ENCODE peak calls at places on chromosomes 2 and 18, in seven cellular contexts. K is CD8-positive, alpha-beta T cell; X is OCI-LY7; V is ascending aorta; P is uterus; F is body of pancreas; U is left ventricle myocardium inferior. W is an unnamed sample.
A peak's percentile ranks its signal among the peaks of the same experiment; 100 is the strongest.

GRCh38 chr2:65436825-65437221 is 4.4 kb upstream of the SPRED2 start:
- DNase-seq in K (no peak), F (no peak), V (no peak), U (no peak), P (no peak), X (peak; percentile 69), W (no peak)

GRCh38 chr18:79784965-79785770 is 12.6 kb upstream of the KCNG2 start:
- DNase-seq in V (no peak), P (no peak), F (no peak), K (no peak), U (no peak), X (peak; percentile 4), W (no peak)

GRCh38 chr2:131040661-131041401 is 52.4 kb downstream of the FAM168B start:
- DNase-seq in X (no peak), F (peak; percentile 82), K (no peak), P (no peak), U (no peak), V (peak; percentile 4), W (peak; percentile 19)

GRCh38 chr18:47749195-47749973 is 181.1 kb downstream of the SMAD2 start:
- DNase-seq in V (no peak), K (peak; percentile 78), U (peak; percentile 74), P (peak; percentile 79), F (peak; percentile 67), X (peak; percentile 18), W (peak; percentile 71)

GRCh38 chr2:177245010-177245422 is 19.5 kb downstream of the NFE2L2 start:
- DNase-seq in U (no peak), F (no peak), X (no peak), K (no peak), P (no peak), V (no peak), W (no peak)

GRCh38 chr2:230865766-230866703 is 1.3 kb downstream of the ITM2C start:
- DNase-seq in V (no peak), K (no peak), F (peak; percentile 47), P (peak; percentile 33), U (no peak), X (no peak), W (peak; percentile 34)

GRCh38 chr2:78418041-78418440 is 607.5 kb upstream of the REG3G start:
- DNase-seq in V (no peak), F (no peak), P (no peak), U (no peak), X (no peak), K (no peak), W (no peak)

GRCh38 chr2:100281521-100282438 is 40.5 kb downstream of the LONRF2 start:
- DNase-seq in U (no peak), X (no peak), K (no peak), P (peak; percentile 83), V (no peak), F (peak; percentile 63), W (no peak)

GRCh38 chr2:30239308-30240161 is 8.2 kb downstream of the LBH start:
- DNase-seq in V (no peak), U (peak; percentile 76), K (peak; percentile 58), P (peak; percentile 84), X (peak; percentile 78), F (peak; percentile 72), W (peak; percentile 71)

GRCh38 chr2:88913280-88913679 is 221.8 kb downstream of the RPIA start:
- DNase-seq in P (no peak), K (no peak), U (no peak), F (no peak), V (no peak), X (no peak), W (no peak)

GRCh38 chr18:57258131-57258777 is 94.1 kb upstream of the ST8SIA3 start:
- DNase-seq in K (no peak), U (no peak), F (no peak), P (no peak), X (no peak), V (no peak), W (no peak)

GRCh38 chr2:206452750-206453149 is 9.4 kb downstream of the ADAM23 start:
- DNase-seq in K (no peak), P (no peak), U (no peak), V (no peak), X (no peak), F (no peak), W (no peak)

GRCh38 chr18:74896390-74896991 is 298.8 kb downstream of the ZNF407 start:
- DNase-seq in U (no peak), P (no peak), K (peak; percentile 33), V (no peak), X (peak; percentile 13), F (peak; percentile 61), W (peak; percentile 37)

DNA sequence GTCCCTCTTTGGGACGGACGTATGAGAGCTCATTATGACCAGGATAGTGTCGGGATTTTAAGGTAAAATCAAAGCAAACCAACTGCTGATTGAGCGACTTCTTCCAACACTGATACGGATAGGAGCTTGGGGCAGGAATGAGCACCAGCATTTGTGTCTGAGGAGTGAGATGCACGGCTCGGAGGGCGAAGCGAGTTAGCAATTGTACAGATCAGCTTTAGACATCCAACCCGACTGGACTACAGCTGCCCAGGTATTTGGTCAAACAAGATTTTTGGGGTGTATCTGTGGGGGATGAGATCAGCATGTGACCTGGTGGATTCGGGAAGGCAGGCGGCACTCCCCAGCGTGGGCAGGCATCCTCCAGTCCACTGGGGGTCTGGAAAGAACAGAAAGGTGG is 76.1 kb downstream of the NDUFA10 start:
- DNase-seq in V (no peak), X (no peak), P (peak; percentile 2), K (no peak), F (no peak), U (no peak), W (no peak)
- H3K4me1 ChIP-seq in V (peaks cover 28% of the 10 kb centered on the region), X (no peaks in the 10 kb centered on the region), P (peaks cover 5% of the 10 kb centered on the region), K (peaks cover 13% of the 10 kb centered on the region), F (no peaks in the 10 kb centered on the region), U (peaks cover 32% of the 10 kb centered on the region), W (peaks cover 18% of the 10 kb centered on the region)

GRCh38 chr18:39839782-39840181 is 2115.3 kb upstream of the PIK3C3 start:
- DNase-seq in K (no peak), U (no peak), P (no peak), X (no peak), F (no peak), V (no peak), W (no peak)

GRCh38 chr18:39840406-39840805 is 2114.6 kb upstream of the PIK3C3 start:
- DNase-seq in P (no peak), K (no peak), U (no peak), X (no peak), F (no peak), V (no peak), W (no peak)

GRCh38 chr18:39841133-39842041 is 2113.6 kb upstream of the PIK3C3 start:
- DNase-seq in K (no peak), U (no peak), F (peak; percentile 44), V (no peak), X (no peak), P (no peak), W (peak; percentile 52)

GRCh38 chr18:39843546-39843945 is 2111.5 kb upstream of the PIK3C3 start:
- DNase-seq in P (no peak), K (no peak), X (no peak), V (no peak), F (no peak), U (no peak), W (no peak)

DNA sequence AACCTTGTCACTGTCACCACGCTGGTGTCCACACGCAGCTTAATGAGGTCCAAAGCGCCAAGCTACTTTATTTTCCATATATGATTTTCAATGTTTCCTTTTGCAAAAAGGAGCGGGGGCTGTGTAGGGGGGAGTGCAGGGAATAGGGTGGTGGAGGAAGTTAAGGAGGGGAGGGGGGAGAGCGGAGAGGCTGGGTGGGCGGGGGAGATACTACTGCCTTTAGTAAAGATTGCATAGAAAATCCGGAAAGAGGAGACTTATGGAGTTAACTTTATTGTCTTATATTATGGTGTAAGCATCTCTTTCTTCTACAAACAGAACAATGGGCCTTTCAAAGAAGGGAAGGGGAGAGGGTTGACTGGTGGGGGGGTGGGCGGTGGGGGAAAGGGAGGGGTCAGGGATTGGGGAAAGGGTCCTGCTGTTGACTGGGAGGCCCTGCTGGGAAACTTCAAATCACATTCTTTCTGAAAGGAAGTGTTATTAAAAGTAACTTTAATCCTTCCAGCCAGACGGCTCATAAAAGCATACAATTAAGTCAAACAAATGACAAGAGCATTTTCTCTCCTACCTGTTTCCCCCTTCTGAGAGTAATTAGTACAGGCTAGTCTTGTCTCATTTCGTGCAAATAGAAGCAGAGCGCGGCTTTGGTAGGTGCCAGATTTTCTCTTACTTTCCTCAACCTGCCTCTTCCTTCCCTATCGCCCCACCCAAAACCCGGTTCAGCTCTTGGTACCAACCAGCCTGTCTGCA is 2112.8 kb upstream of the PIK3C3 start:
- DNase-seq in V (no peak), F (no peak), K (no peak), P (no peak), U (no peak), X (no peak), W (no peak)
- H3K4me3 ChIP-seq in V (no peak overlapping the region), F (no peak overlapping the region), K (no peak overlapping the region), P (peak overlapping the region; percentile 10), U (no peak overlapping the region), X (no peak overlapping the region), W (peak overlapping the region; percentile 44)

DNA sequence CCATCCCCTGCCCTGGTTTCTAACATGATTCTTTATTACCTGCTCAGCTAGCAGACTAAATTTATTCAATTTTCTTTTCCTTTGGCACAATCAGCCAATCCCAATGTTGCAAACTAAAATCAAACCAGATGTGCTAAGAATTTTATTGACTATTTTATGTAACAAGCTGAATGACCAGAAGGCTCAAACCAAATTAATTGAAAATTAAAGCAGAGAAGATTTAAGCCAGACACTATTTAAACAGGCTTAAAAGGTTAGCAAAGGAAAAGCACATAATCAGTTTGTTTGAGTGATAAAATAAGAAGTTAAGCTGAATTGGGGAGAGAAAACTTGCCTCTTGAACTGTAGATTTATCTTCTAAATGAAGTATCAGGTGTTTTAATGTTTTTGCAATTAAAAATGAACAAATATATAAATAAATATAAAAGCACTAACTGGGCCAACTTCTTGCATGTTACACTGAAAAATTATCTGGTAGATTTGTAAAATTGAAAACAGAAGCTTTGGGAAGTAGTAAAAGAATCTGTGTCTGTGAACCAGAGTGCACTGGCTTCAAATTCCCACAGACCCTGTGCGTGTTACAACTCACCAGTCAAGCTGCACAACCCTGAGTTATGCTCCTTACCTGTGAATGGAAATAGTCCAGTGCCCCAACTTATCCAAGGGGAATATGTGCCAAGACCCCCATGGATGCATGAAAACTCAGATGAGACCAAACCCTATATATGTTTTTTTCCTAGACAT is 283.4 kb downstream of the CNTNAP5 start:
- DNase-seq in P (no peak), F (no peak), U (no peak), K (no peak), V (no peak), X (no peak), W (no peak)
- H3K4me1 ChIP-seq in P (no peaks in the 10 kb centered on the region), F (no peaks in the 10 kb centered on the region), U (no peaks in the 10 kb centered on the region), K (no peaks in the 10 kb centered on the region), V (no peaks in the 10 kb centered on the region), X (no peaks in the 10 kb centered on the region), W (no peaks in the 10 kb centered on the region)

GRCh38 chr2:179211355-179211754 is 53.3 kb downstream of the SESTD1 start:
- DNase-seq in U (no peak), V (no peak), X (no peak), K (no peak), P (no peak), F (no peak), W (no peak)

GRCh38 chr2:179201884-179202283 is 62.7 kb downstream of the SESTD1 start:
- DNase-seq in X (peak; percentile 50), P (no peak), U (no peak), F (no peak), K (no peak), V (no peak), W (no peak)

DNA sequence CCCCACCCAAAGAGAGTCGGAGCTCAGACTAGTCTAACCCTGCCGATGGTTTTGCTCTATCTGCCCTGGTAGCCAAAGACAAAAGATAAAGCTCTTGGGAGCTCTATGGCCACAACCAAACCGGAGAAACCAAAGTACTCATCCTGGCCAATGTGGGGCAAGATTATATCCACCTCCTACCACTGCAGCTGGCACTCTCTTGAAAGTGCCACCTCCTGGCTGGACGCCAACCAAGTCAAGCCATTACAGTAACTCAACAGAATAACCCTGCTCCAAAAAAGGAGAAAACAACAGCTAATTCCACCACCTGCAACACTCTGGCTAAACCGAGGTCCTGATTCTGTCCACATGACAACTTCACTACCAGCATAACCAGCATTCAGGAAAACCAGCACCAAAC is 57.6 kb downstream of the SESTD1 start:
- DNase-seq in U (no peak), P (no peak), X (no peak), V (no peak), F (no peak), K (no peak), W (no peak)
- H3K4me3 ChIP-seq in U (no peak overlapping the region), P (no peak overlapping the region), X (no peak overlapping the region), V (no peak overlapping the region), F (no peak overlapping the region), K (no peak overlapping the region), W (no peak overlapping the region)